ENCODE peak calls at places on chromosomes 5 and 9, in five cellular contexts. S, N, W, T and M are unnamed samples.

GRCh38 chr9:34675048-34675714 is 12.7 kb upstream of the CCL27 start:
- DNase-seq in S (peak), N (peak), W (no peak), T (peak), M (peak)

GRCh38 chr5:171806976-171807823 is 21.6 kb downstream of the SMIM23 start:
- DNase-seq in S (peak), N (no peak), W (no peak), T (no peak), M (no peak)

GRCh38 chr5:125148706-125149105 is 402.3 kb upstream of the ZNF608 start:
- DNase-seq in S (peak), N (no peak), W (no peak), T (peak), M (no peak)

GRCh38 chr9:121766081-121766683 is 114.7 kb downstream of the DAB2IP start:
- DNase-seq in S (no peak), N (no peak), W (no peak), T (no peak), M (no peak)

GRCh38 chr9:112074250-112075008 is 100.7 kb downstream of the SUSD1 start:
- DNase-seq in S (peak), N (peak), W (no peak), T (peak), M (peak)

GRCh38 chr5:60943624-60944023 is 1.2 kb downstream of the ERCC8 start:
- DNase-seq in S (no peak), N (no peak), W (no peak), T (no peak), M (no peak)

GRCh38 chr9:131478421-131478868 is 24.3 kb upstream of the POMT1 start:
- DNase-seq in S (no peak), N (peak), W (peak), T (peak), M (peak)

GRCh38 chr9:128411373-128412119 is 9.1 kb upstream of the CERCAM start:
- DNase-seq in S (no peak), N (no peak), W (no peak), T (no peak), M (no peak)

GRCh38 chr5:28748446-28748845 is 1710.1 kb upstream of the CDH9 start:
- DNase-seq in S (no peak), N (no peak), W (no peak), T (no peak), M (no peak)

GRCh38 chr5:6394429-6395101 is 16.2 kb upstream of the MED10 start:
- DNase-seq in S (no peak), N (no peak), W (no peak), T (no peak), M (no peak)

GRCh38 chr9:90939367-90939766 is 137.7 kb downstream of the SYK start:
- DNase-seq in S (no peak), N (no peak), W (no peak), T (no peak), M (no peak)

GRCh38 chr5:150140830-150141229 is 14.8 kb downstream of the PDGFRB start:
- DNase-seq in S (peak), N (no peak), W (no peak), T (peak), M (no peak)

GRCh38 chr5:75584641-75585040 is 26.6 kb upstream of the ANKDD1B start:
- DNase-seq in S (no peak), N (no peak), W (no peak), T (peak), M (no peak)

GRCh38 chr5:157165668-157166067 is 396 bp downstream of the GARIN3 start:
- DNase-seq in S (no peak), N (no peak), W (no peak), T (no peak), M (no peak)

GRCh38 chr9:5767968-5768932 is 64.7 kb downstream of the ERMP1 start:
- DNase-seq in S (no peak), N (no peak), W (no peak), T (no peak), M (peak)

GRCh38 chr5:170809551-170809950 is 26.0 kb downstream of the GABRP start:
- DNase-seq in S (peak), N (peak), W (peak), T (peak), M (peak)

GRCh38 chr5:149162401-149163084 is 21.2 kb downstream of the ABLIM3 start:
- DNase-seq in S (peak), N (no peak), W (no peak), T (peak), M (no peak)

GRCh38 chr5:61575103-61575502 is 243.0 kb downstream of the ZSWIM6 start:
- DNase-seq in S (peak), N (no peak), W (no peak), T (peak), M (peak)

GRCh38 chr5:41856644-41857491 is 13.4 kb downstream of the OXCT1 start:
- DNase-seq in S (peak), N (peak), W (no peak), T (peak), M (peak)

GRCh38 chr9:123607479-123607878 is 251.5 kb downstream of the CRB2 start:
- DNase-seq in S (no peak), N (no peak), W (no peak), T (no peak), M (no peak)

GRCh38 chr9:129380961-129381401 is 202.9 kb upstream of the IER5L start:
- DNase-seq in S (no peak), N (peak), W (no peak), T (no peak), M (peak)

GRCh38 chr9:116181853-116182610 is 28.4 kb downstream of the PAPPA start:
- DNase-seq in S (peak), N (no peak), W (no peak), T (no peak), M (peak)

GRCh38 chr5:76202182-76202581 is 119.0 kb downstream of the SV2C start:
- DNase-seq in S (no peak), N (no peak), W (no peak), T (no peak), M (no peak)

GRCh38 chr5:168404366-168404765 is 81.9 kb upstream of the RARS1 start:
- DNase-seq in S (peak), N (no peak), W (no peak), T (peak), M (no peak)

GRCh38 chr5:150300496-150301169 is 2.1 kb downstream of the ARSI start:
- DNase-seq in S (no peak), N (no peak), W (no peak), T (no peak), M (peak)

GRCh38 chr5:164934039-164934438 is 1428.6 kb downstream of the MAT2B start:
- DNase-seq in S (no peak), N (peak), W (no peak), T (no peak), M (no peak)

GRCh38 chr9:120839146-120839545 is 3.6 kb downstream of the PSMD5 start:
- DNase-seq in S (peak), N (no peak), W (no peak), T (peak), M (peak)

GRCh38 chr5:132826424-132827082 is 3.9 kb downstream of the SHROOM1 start:
- DNase-seq in S (no peak), N (no peak), W (no peak), T (peak), M (no peak)
- H2AK5ac ChIP-seq in S (no peak), N (no peak), W (no peak), T (no peak), M (no peak)

GRCh38 chr9:134407123-134407779 is 81.0 kb downstream of the RXRA start:
- DNase-seq in S (peak), N (peak), W (no peak), T (peak), M (peak)
- H2BK5ac ChIP-seq in S (peak), N (no peak), W (peak), T (no peak), M (no peak)

GRCh38 chr5:138611295-138612220 is 36.4 kb upstream of the HSPA9 start:
- DNase-seq in S (no peak), N (peak), W (no peak), T (peak), M (peak)
- H4K8ac ChIP-seq in S (peak), N (no peak), W (peak), T (peak), M (no peak)

GRCh38 chr5:177311361-177311722 is 356 bp downstream of the MXD3 start:
- DNase-seq in S (no peak), N (peak), W (no peak), T (peak), M (no peak)

GRCh38 chr5:177311723-177312648 is at the start of gene MXD3:
- DNase-seq in S (peak), N (peak), W (peak), T (peak), M (peak)

GRCh38 chr5:177310332-177310731 is 1.4 kb downstream of the MXD3 start:
- DNase-seq in S (no peak), N (no peak), W (no peak), T (no peak), M (no peak)

GRCh38 chr5:177309351-177310191 is 2.1 kb downstream of the MXD3 start:
- DNase-seq in S (peak), N (peak), W (peak), T (peak), M (peak)

GRCh38 chr5:177310757-177311173 is 933 bp downstream of the MXD3 start:
- DNase-seq in S (peak), N (peak), W (no peak), T (peak), M (peak)
- H2AK5ac ChIP-seq in S (no peak), N (no peak), W (no peak), T (no peak), M (no peak)

GRCh38 chr9:136686794-136687711 is at the start of gene AGPAT2:
- DNase-seq in S (peak), N (peak), W (no peak), T (peak), M (peak)
- H2BK5ac ChIP-seq in S (peak), N (no peak), W (peak), T (no peak), M (no peak)

DNA sequence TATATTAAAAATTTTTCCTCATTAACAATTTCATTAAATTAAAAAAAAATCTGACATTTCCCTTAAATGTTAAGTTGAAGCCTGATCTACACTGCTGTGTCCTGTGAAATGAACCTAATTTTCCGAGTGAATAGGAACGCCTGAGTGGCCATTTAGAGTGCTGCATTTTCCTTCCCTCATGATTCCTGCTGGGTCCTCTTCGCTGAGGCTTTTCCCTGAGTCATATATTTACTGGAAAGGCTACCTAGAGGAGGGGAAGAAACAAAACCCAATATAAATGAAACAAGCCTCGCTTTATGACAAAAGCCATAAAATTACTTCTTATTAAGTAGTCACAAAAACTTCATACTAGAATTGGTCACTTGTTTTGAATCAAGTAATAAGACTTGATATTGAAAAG is 6.2 kb upstream of the ISCA1 start:
- DNase-seq in S (no peak), N (no peak), W (no peak), T (no peak), M (peak)
- H4K8ac ChIP-seq in S (no peak), N (no peak), W (no peak), T (no peak), M (no peak)

GRCh38 chr5:132308701-132309100 is 14.5 kb downstream of the SLC22A4 start:
- DNase-seq in S (no peak), N (no peak), W (no peak), T (no peak), M (no peak)
- H2AK5ac ChIP-seq in S (no peak), N (no peak), W (no peak), T (no peak), M (no peak)

DNA sequence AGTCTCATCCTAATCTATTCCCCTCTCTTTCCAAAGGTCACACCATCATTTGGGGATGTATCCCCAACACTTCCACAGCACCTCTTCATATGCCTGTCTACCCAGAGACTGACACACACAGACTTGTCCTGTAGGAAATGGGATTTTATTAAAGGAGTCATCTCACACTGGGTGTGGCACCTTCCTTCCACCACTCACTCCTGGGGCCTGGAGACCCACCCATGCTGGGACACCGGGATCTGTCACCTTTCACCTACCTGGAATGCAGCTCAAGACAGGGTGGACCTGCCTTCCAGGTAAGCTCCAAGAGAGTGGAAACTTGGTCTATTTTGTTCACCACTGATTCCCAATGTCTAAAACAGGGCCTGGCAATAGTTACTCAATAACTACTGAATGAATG is 99.4 kb upstream of the HAND1 start:
- DNase-seq in S (no peak), N (no peak), W (no peak), T (no peak), M (no peak)
- H2BK5ac ChIP-seq in S (no peak), N (no peak), W (no peak), T (no peak), M (no peak)

DNA sequence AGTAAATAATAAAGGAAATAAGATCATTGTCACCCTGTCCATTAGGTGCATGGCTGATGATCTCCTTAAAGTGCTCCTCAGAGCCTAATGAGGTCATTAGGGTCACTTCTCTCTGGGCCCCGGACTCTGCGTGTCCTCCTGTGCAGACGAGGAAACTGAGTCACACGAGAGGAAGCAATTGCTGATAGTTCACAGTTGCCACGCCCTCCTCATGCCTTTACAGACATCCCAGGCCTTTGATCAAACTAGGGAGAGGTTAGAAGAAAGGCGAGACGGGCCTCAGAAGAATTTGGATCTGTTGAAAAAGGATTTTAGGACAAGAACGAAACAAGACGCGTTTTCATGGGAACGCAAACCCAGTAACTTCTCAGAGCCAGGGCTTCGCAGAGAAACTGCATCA is 32.0 kb upstream of the MSX2 start:
- DNase-seq in S (no peak), N (no peak), W (no peak), T (no peak), M (peak)
- H4K8ac ChIP-seq in S (no peak), N (no peak), W (no peak), T (no peak), M (no peak)

DNA sequence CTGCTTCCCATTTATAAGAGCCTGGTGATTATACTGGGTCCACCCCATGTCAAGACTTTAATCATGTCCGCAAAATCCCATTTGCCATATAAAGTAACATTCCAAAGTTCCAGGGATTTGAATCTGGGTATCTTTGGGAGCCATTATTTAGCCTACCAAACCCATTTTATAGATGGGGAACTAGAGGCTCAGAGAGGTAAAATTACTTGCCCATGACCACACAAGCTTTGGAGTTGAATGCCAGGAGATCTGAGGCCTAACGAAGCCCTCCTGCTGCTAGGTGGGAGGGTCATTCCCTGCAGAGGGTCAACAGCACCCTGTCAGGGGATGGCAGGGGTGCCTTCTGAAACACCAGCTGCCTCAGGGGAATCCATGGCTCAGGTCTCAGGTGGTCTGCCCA is 13.0 kb upstream of the AKNA start:
- DNase-seq in S (no peak), N (no peak), W (no peak), T (no peak), M (no peak)
- H2AK5ac ChIP-seq in S (no peak), N (no peak), W (no peak), T (no peak), M (no peak)